ENCODE peak calls at places on chromosome 5, in six cellular contexts. One of them, this sample, is unnamed.

GRCh38 chr5:155004138-155004744 is 9.3 kb upstream of the KIF4B start:
- DNase-seq in uterus: no peak
- DNase-seq in foreskin fibroblast: no peak
- DNase-seq in HFFc6: no peak
- DNase-seq in neuronal stem cell: no peak
- DNase-seq in amniotic epithelial cell: no peak
- DNase-seq in this sample: no peak

GRCh38 chr5:160961030-160961429 is 109.0 kb upstream of the ATP10B start:
- DNase-seq in uterus: no peak
- DNase-seq in foreskin fibroblast: no peak
- DNase-seq in HFFc6: no peak
- DNase-seq in neuronal stem cell: no peak
- DNase-seq in amniotic epithelial cell: no peak
- DNase-seq in this sample: no peak

GRCh38 chr5:136066705-136067271 is 38.0 kb downstream of the TGFBI start:
- DNase-seq in uterus: no peak
- DNase-seq in foreskin fibroblast: peak; percentile 35
- DNase-seq in HFFc6: peak; percentile 58
- DNase-seq in neuronal stem cell: no peak
- DNase-seq in amniotic epithelial cell: peak; percentile 60
- DNase-seq in this sample: no peak

GRCh38 chr5:169831331-169831730 is 149.0 kb downstream of the INSYN2B start:
- DNase-seq in uterus: no peak
- DNase-seq in foreskin fibroblast: no peak
- DNase-seq in HFFc6: no peak
- DNase-seq in neuronal stem cell: no peak
- DNase-seq in amniotic epithelial cell: no peak
- DNase-seq in this sample: no peak

GRCh38 chr5:108687599-108688220 is 60.0 kb upstream of the FER start:
- DNase-seq in uterus: no peak
- DNase-seq in foreskin fibroblast: no peak
- DNase-seq in HFFc6: no peak
- DNase-seq in neuronal stem cell: no peak
- DNase-seq in amniotic epithelial cell: peak; percentile 14
- DNase-seq in this sample: no peak

GRCh38 chr5:137099651-137100050 is 399.5 kb downstream of the SPOCK1 start:
- DNase-seq in uterus: no peak
- DNase-seq in foreskin fibroblast: no peak
- DNase-seq in HFFc6: no peak
- DNase-seq in neuronal stem cell: no peak
- DNase-seq in amniotic epithelial cell: no peak
- DNase-seq in this sample: no peak

GRCh38 chr5:180340856-180341255 is 12.3 kb downstream of the GFPT2 start:
- DNase-seq in uterus: no peak
- DNase-seq in foreskin fibroblast: peak; percentile 47
- DNase-seq in HFFc6: no peak
- DNase-seq in neuronal stem cell: no peak
- DNase-seq in amniotic epithelial cell: no peak
- DNase-seq in this sample: no peak

GRCh38 chr5:121819661-121820261 is 31.9 kb upstream of the FTMT start:
- DNase-seq in uterus: no peak
- DNase-seq in foreskin fibroblast: no peak
- DNase-seq in HFFc6: no peak
- DNase-seq in neuronal stem cell: no peak
- DNase-seq in amniotic epithelial cell: no peak
- DNase-seq in this sample: no peak

GRCh38 chr5:115626444-115626823 is 598 bp upstream of the TMED7 start:
- DNase-seq in uterus: no peak
- DNase-seq in foreskin fibroblast: peak; percentile 47
- DNase-seq in HFFc6: no peak
- DNase-seq in neuronal stem cell: no peak
- DNase-seq in amniotic epithelial cell: no peak
- DNase-seq in this sample: no peak

GRCh38 chr5:56412601-56413379 is 179.7 kb upstream of the ANKRD55 start:
- DNase-seq in uterus: no peak
- DNase-seq in foreskin fibroblast: no peak
- DNase-seq in HFFc6: no peak
- DNase-seq in neuronal stem cell: no peak
- DNase-seq in amniotic epithelial cell: no peak
- DNase-seq in this sample: peak; percentile 1

GRCh38 chr5:176658007-176658599 is 10.8 kb downstream of the TSPAN17 start:
- DNase-seq in uterus: peak; percentile 46
- DNase-seq in foreskin fibroblast: peak; percentile 62
- DNase-seq in HFFc6: peak; percentile 37
- DNase-seq in neuronal stem cell: peak; percentile 48
- DNase-seq in amniotic epithelial cell: peak; percentile 64
- DNase-seq in this sample: peak; percentile 66

GRCh38 chr5:43078956-43079355 is 38.8 kb upstream of the ANXA2R start:
- DNase-seq in uterus: no peak
- DNase-seq in foreskin fibroblast: peak; percentile 84
- DNase-seq in HFFc6: peak; percentile 80
- DNase-seq in neuronal stem cell: no peak
- DNase-seq in amniotic epithelial cell: peak; percentile 95
- DNase-seq in this sample: no peak

GRCh38 chr5:10536931-10537579 is 26.8 kb upstream of the ANKRD33B start:
- DNase-seq in uterus: no peak
- DNase-seq in foreskin fibroblast: no peak
- DNase-seq in HFFc6: no peak
- DNase-seq in neuronal stem cell: no peak
- DNase-seq in amniotic epithelial cell: no peak
- DNase-seq in this sample: no peak

GRCh38 chr5:13029211-13029610 is 915.3 kb downstream of the DNAH5 start:
- DNase-seq in uterus: no peak
- DNase-seq in foreskin fibroblast: no peak
- DNase-seq in HFFc6: no peak
- DNase-seq in neuronal stem cell: no peak
- DNase-seq in amniotic epithelial cell: no peak
- DNase-seq in this sample: no peak

GRCh38 chr5:118891252-118891651 is 97.1 kb downstream of the DTWD2 start:
- DNase-seq in uterus: no peak
- DNase-seq in foreskin fibroblast: no peak
- DNase-seq in HFFc6: no peak
- DNase-seq in neuronal stem cell: no peak
- DNase-seq in amniotic epithelial cell: no peak
- DNase-seq in this sample: no peak

GRCh38 chr5:6557807-6558575 is 74.9 kb downstream of the NSUN2 start:
- DNase-seq in uterus: no peak
- DNase-seq in foreskin fibroblast: no peak
- DNase-seq in HFFc6: no peak
- DNase-seq in neuronal stem cell: no peak
- DNase-seq in amniotic epithelial cell: no peak
- DNase-seq in this sample: no peak

GRCh38 chr5:107640568-107640967 is 30.2 kb downstream of the EFNA5 start:
- DNase-seq in uterus: no peak
- DNase-seq in foreskin fibroblast: no peak
- DNase-seq in HFFc6: no peak
- DNase-seq in neuronal stem cell: no peak
- DNase-seq in amniotic epithelial cell: no peak
- DNase-seq in this sample: no peak

GRCh38 chr5:88883059-88883565 is at the start of gene MEF2C:
- DNase-seq in uterus: peak; percentile 80
- DNase-seq in foreskin fibroblast: peak; percentile 82
- DNase-seq in HFFc6: peak; percentile 82
- DNase-seq in neuronal stem cell: peak; percentile 63
- DNase-seq in amniotic epithelial cell: peak; percentile 60
- DNase-seq in this sample: peak; percentile 24